ENCODE peak calls at places on chromosomes 13 and 19, in eight cellular contexts. T is EH, B is T-helper 9 cell, X is nucleus accumbens, L is NCI-H1105 treated with DMSO at 0.1 percent for 48 hours, Z is GM04504, D is HFFc6, N is hypothalamus. H is an unnamed sample.

GRCh38 chr13:33787051-33787591 is 30.8 kb upstream of the RFC3 start:
- DNase-seq in T (peak; percentile 54), B (no peak), X (no peak), L (no peak), Z (no peak), D (peak; percentile 13), N (no peak), H (peak; percentile 32)

GRCh38 chr13:29849731-29850212 is 645 bp downstream of the UBL3 start:
- DNase-seq in T (peak; percentile 78), B (peak; percentile 27), X (no peak), L (no peak), Z (no peak), D (peak; percentile 75), N (peak; percentile 45), H (no peak)

GRCh38 chr13:90732049-90732448 is 615.4 kb upstream of the MIR17HG start:
- DNase-seq in T (no peak), B (no peak), X (no peak), L (no peak), Z (no peak), D (no peak), N (no peak), H (no peak)

GRCh38 chr19:7534531-7534980 is 961 bp upstream of the PNPLA6 start:
- DNase-seq in T (peak; percentile 93), B (peak; percentile 25), X (peak; percentile 62), L (peak; percentile 32), Z (peak; percentile 70), D (peak; percentile 89), N (peak; percentile 59), H (no peak)

GRCh38 chr13:28534210-28534609 is 39.3 kb upstream of the FLT1 start:
- DNase-seq in T (no peak), B (no peak), X (no peak), L (no peak), Z (no peak), D (no peak), N (no peak), H (peak; percentile 21)

GRCh38 chr13:75635101-75635620 is 969 bp upstream of the LMO7 start:
- DNase-seq in T (peak; percentile 46), B (peak; percentile 6), X (no peak), L (no peak), Z (no peak), D (peak; percentile 48), N (no peak), H (no peak)

GRCh38 chr19:43524922-43525835 is 1.8 kb downstream of the ETHE1 start:
- DNase-seq in T (peak; percentile 66), B (peak; percentile 21), X (no peak), L (no peak), Z (no peak), D (no peak), N (no peak), H (peak; percentile 91)

GRCh38 chr13:110001622-110002275 is 215.4 kb upstream of the IRS2 start:
- DNase-seq in T (peak; percentile 87), B (no peak), X (no peak), L (no peak), Z (no peak), D (peak; percentile 68), N (no peak), H (no peak)

GRCh38 chr19:32859591-32859990 is 10.0 kb downstream of the SLC7A9 start:
- DNase-seq in T (no peak), B (no peak), X (no peak), L (no peak), Z (no peak), D (no peak), N (no peak), H (no peak)

GRCh38 chr13:48322294-48322693 is 18.7 kb downstream of the RB1 start:
- DNase-seq in T (no peak), B (no peak), X (no peak), L (no peak), Z (no peak), D (no peak), N (no peak), H (no peak)

GRCh38 chr13:32581177-32581786 is 5.0 kb upstream of the PDS5B start:
- DNase-seq in T (peak; percentile 43), B (no peak), X (no peak), L (no peak), Z (no peak), D (peak; percentile 54), N (no peak), H (peak; percentile 41)

GRCh38 chr13:102812616-102813287 is 13.8 kb downstream of the BIVM start:
- DNase-seq in T (peak; percentile 11), B (no peak), X (no peak), L (no peak), Z (no peak), D (no peak), N (no peak), H (no peak)

H was measured in MV-4-11.